ENCODE peak calls at places on chromosomes 13 and 19, in five cellular contexts. J is mesothelial cell of epicardium; T is stimulated activated naive CD8-positive, alpha-beta T cell treated with anti-CD3 and anti-CD28 coated beads, Interleukin-15, Interleukin-2, amounts not matched to agents 100 U/mL and 50 U/mL, for 24 hours; E is stimulated activated CD4-positive, alpha-beta T cell treated with anti-CD3 and anti-CD28 coated beads, Interleukin-2, amount 100 ng/mL, for 48 hours; V is D721Med. K is an unnamed sample.

GRCh38 chr19:53626941-53627340 is 4.9 kb upstream of the DPRX start:
- DNase-seq in J (no peak), T (no peak), E (no peak), V (no peak), K (no peak)

GRCh38 chr19:32469796-32470195 is 64.2 kb downstream of the DPY19L3 start:
- DNase-seq in J (no peak), T (no peak), E (no peak), V (no peak), K (no peak)

GRCh38 chr19:16969127-16969526 is 57.5 kb downstream of the CPAMD8 start:
- DNase-seq in J (no peak), T (no peak), E (no peak), V (no peak), K (peak)

GRCh38 chr13:103187621-103188020 is 121.4 kb upstream of the SLC10A2 start:
- DNase-seq in J (no peak), T (no peak), E (no peak), V (no peak), K (no peak)

GRCh38 chr19:39194832-39195542 is 1.8 kb upstream of the NCCRP1 start:
- DNase-seq in J (no peak), T (no peak), E (no peak), V (no peak), K (no peak)

GRCh38 chr19:15525291-15525690 is 17.0 kb downstream of the CYP4F22 start:
- DNase-seq in J (no peak), T (no peak), E (no peak), V (no peak), K (no peak)

GRCh38 chr13:30191491-30192100 is 115.8 kb downstream of the KATNAL1 start:
- DNase-seq in J (no peak), T (no peak), E (no peak), V (no peak), K (no peak)

GRCh38 chr13:94009696-94010095 is 469.8 kb downstream of the DCT start:
- DNase-seq in J (no peak), T (no peak), E (no peak), V (no peak), K (no peak)

GRCh38 chr13:27665333-27665732 is 43.6 kb downstream of the POLR1D start:
- DNase-seq in J (no peak), T (no peak), E (no peak), V (no peak), K (no peak)

GRCh38 chr19:49528211-49528771 is 488 bp downstream of the RCN3 start:
- DNase-seq in J (no peak), T (no peak), E (no peak), V (no peak), K (no peak)

GRCh38 chr19:9060559-9061340 is 26.1 kb upstream of the OR1M1 start:
- DNase-seq in J (no peak), T (no peak), E (no peak), V (no peak), K (no peak)

GRCh38 chr13:31945202-31945978 is 86.2 kb upstream of the FRY start:
- DNase-seq in J (peak), T (no peak), E (no peak), V (no peak), K (no peak)

GRCh38 chr19:14139944-14140343 is 3.6 kb upstream of the ASF1B start:
- DNase-seq in J (no peak), T (no peak), E (no peak), V (peak), K (peak)

GRCh38 chr19:18637644-18638630 is 1.1 kb downstream of the KLHL26 start:
- DNase-seq in J (no peak), T (no peak), E (no peak), V (no peak), K (peak)

GRCh38 chr13:109151255-109151654 is 521.8 kb downstream of the MYO16 start:
- DNase-seq in J (no peak), T (no peak), E (no peak), V (no peak), K (no peak)

GRCh38 chr13:75788494-75788991 is 152.4 kb downstream of the LMO7 start:
- DNase-seq in J (no peak), T (no peak), E (no peak), V (no peak), K (no peak)

GRCh38 chr19:39412100-39412866 is at the start of gene PLEKHG2:
- DNase-seq in J (peak), T (peak), E (peak), V (peak), K (peak)

GRCh38 chr13:27079421-27079958 is 92.1 kb downstream of the USP12 start:
- DNase-seq in J (no peak), T (no peak), E (no peak), V (no peak), K (no peak)

GRCh38 chr19:36027696-36028095 is 5.0 kb downstream of the CLIP3 start:
- DNase-seq in J (no peak), T (no peak), E (no peak), V (no peak), K (no peak)

GRCh38 chr19:55080915-55081772 is 5.5 kb downstream of the EPS8L1 start:
- DNase-seq in J (no peak), T (peak), E (peak), V (peak), K (peak)

GRCh38 chr13:53010374-53011105 is 18.1 kb upstream of the OLFM4 start:
- DNase-seq in J (no peak), T (no peak), E (no peak), V (no peak), K (no peak)

GRCh38 chr19:19402656-19403372 is 2.7 kb upstream of the GATAD2A start:
- DNase-seq in J (no peak), T (no peak), E (no peak), V (no peak), K (no peak)

GRCh38 chr19:6708346-6708745 is 12.1 kb downstream of the C3 start:
- DNase-seq in J (no peak), T (no peak), E (no peak), V (no peak), K (no peak)

GRCh38 chr13:61994174-61994573 is 578.5 kb upstream of the PCDH20 start:
- DNase-seq in J (no peak), T (no peak), E (no peak), V (no peak), K (no peak)

GRCh38 chr13:29861694-29862110 is 11.3 kb upstream of the UBL3 start:
- DNase-seq in J (no peak), T (no peak), E (no peak), V (no peak), K (no peak)

GRCh38 chr13:37701306-37701705 is 102.7 kb upstream of the POSTN start:
- DNase-seq in J (no peak), T (no peak), E (no peak), V (no peak), K (no peak)

GRCh38 chr13:51849145-51850101 is 4.4 kb upstream of the TMEM272 start:
- DNase-seq in J (no peak), T (peak), E (no peak), V (peak), K (peak)

GRCh38 chr13:35917252-35917941 is 213.8 kb downstream of the DCLK1 start:
- DNase-seq in J (no peak), T (no peak), E (no peak), V (no peak), K (no peak)

GRCh38 chr19:29712744-29713516 is 2.1 kb downstream of the C19orf12 start:
- DNase-seq in J (no peak), T (no peak), E (no peak), V (no peak), K (no peak)

GRCh38 chr13:19862511-19863313 is 737 bp downstream of the ZMYM5 start:
- DNase-seq in J (peak), T (peak), E (peak), V (no peak), K (no peak)

GRCh38 chr13:27792393-27793218 is at the start of gene GSX1:
- DNase-seq in J (peak), T (peak), E (peak), V (no peak), K (peak)

GRCh38 chr19:798415-799075 is 1.3 kb downstream of the PTBP1 start:
- DNase-seq in J (no peak), T (no peak), E (no peak), V (no peak), K (no peak)

GRCh38 chr13:102325321-102325720 is 76.5 kb downstream of the FGF14 start:
- DNase-seq in J (no peak), T (no peak), E (no peak), V (no peak), K (no peak)

GRCh38 chr19:29552454-29553280 is 26.9 kb downstream of the VSTM2B start:
- DNase-seq in J (no peak), T (no peak), E (no peak), V (no peak), K (no peak)

GRCh38 chr13:113751491-113751890 is 7.5 kb upstream of the TMEM255B start:
- DNase-seq in J (no peak), T (no peak), E (no peak), V (no peak), K (no peak)